ENCODE peak calls at places on chromosomes 12 and 14, in four cellular contexts. Q is astrocyte of the cerebellum; S is CD4-positive, CD25-positive, alpha-beta regulatory T cell; T is activated CD8-positive, alpha-beta memory T cell treated with anti-CD3 and anti-CD28 coated beads for 1 hour. Z is an unnamed sample.

GRCh38 chr14:78197088-78197487 is 26.9 kb downstream of the NRXN3 start:
- DNase-seq in Q (no peak), S (no peak), T (no peak), Z (no peak)

GRCh38 chr14:85528882-85529585 is 910 bp upstream of the FLRT2 start:
- DNase-seq in Q (no peak), S (no peak), T (no peak), Z (no peak)

GRCh38 chr14:37569729-37570128 is 25.3 kb downstream of the FOXA1 start:
- DNase-seq in Q (no peak), S (no peak), T (no peak), Z (no peak)

GRCh38 chr14:73935666-73936065 is 14.2 kb downstream of the FAM161B start:
- DNase-seq in Q (no peak), S (peak; percentile 9), T (no peak), Z (no peak)

GRCh38 chr12:116361404-116362223 is 84.1 kb upstream of the MED13L start:
- DNase-seq in Q (no peak), S (no peak), T (no peak), Z (no peak)

GRCh38 chr12:2214411-2214810 is 161.6 kb downstream of the CACNA1C start:
- DNase-seq in Q (no peak), S (no peak), T (no peak), Z (no peak)

GRCh38 chr12:64390275-64390851 is at the start of gene C12orf56:
- DNase-seq in Q (no peak), S (peak; percentile 64), T (no peak), Z (no peak)

GRCh38 chr12:12600659-12601058 is 11.0 kb upstream of the CREBL2 start:
- DNase-seq in Q (no peak), S (no peak), T (no peak), Z (no peak)

GRCh38 chr14:104801284-104802119 is 601 bp downstream of the ZBTB42 start:
- DNase-seq in Q (no peak), S (no peak), T (no peak), Z (no peak)

GRCh38 chr12:100544165-100544564 is 29.3 kb upstream of the GAS2L3 start:
- DNase-seq in Q (no peak), S (no peak), T (no peak), Z (no peak)

GRCh38 chr14:33979613-33980276 is 28.9 kb upstream of the EGLN3 start:
- DNase-seq in Q (no peak), S (no peak), T (no peak), Z (no peak)

GRCh38 chr14:23259412-23259811 is 21.7 kb downstream of the RNF212B start:
- DNase-seq in Q (no peak), S (no peak), T (no peak), Z (no peak)

GRCh38 chr12:28057856-28058615 is 85.5 kb upstream of the PTHLH start:
- DNase-seq in Q (peak; percentile 44), S (no peak), T (no peak), Z (no peak)

GRCh38 chr12:62537544-62537943 is 70.9 kb downstream of the MON2 start:
- DNase-seq in Q (peak; percentile 70), S (no peak), T (no peak), Z (no peak)